ENCODE peak calls at places on chromosomes 13 and 19, in seven cellular contexts. H is HL-60, E is ovary, T is A549, N is endothelial cell, J is Panc1, I is esophagus muscularis mucosa. F is an unnamed sample.

GRCh38 chr13:50969691-50970090 is 60.1 kb downstream of the RNASEH2B start:
- DNase-seq in H (no peak), E (no peak), T (peak), N (no peak), J (no peak), I (no peak), F (no peak)

GRCh38 chr13:95296326-95296939 is 4.8 kb downstream of the ABCC4 start:
- DNase-seq in H (peak), E (no peak), T (peak), N (peak), J (no peak), I (no peak), F (no peak)

GRCh38 chr13:52002361-52002760 is 8.9 kb downstream of the ATP7B start:
- DNase-seq in H (no peak), E (no peak), T (no peak), N (no peak), J (no peak), I (no peak), F (no peak)

GRCh38 chr19:12757544-12758274 is 6.1 kb downstream of the BEST2 start:
- DNase-seq in H (peak), E (peak), T (peak), N (peak), J (no peak), I (no peak), F (peak)

GRCh38 chr19:47152632-47153031 is 22.0 kb downstream of the SAE1 start:
- DNase-seq in H (no peak), E (no peak), T (no peak), N (no peak), J (no peak), I (no peak), F (no peak)

GRCh38 chr13:39612023-39612637 is 9.1 kb upstream of the LHFPL6 start:
- DNase-seq in H (peak), E (peak), T (peak), N (peak), J (no peak), I (no peak), F (peak)

GRCh38 chr19:12867120-12868099 is 13.8 kb downstream of the DNASE2 start:
- DNase-seq in H (no peak), E (peak), T (peak), N (peak), J (no peak), I (no peak), F (peak)

GRCh38 chr13:60213236-60213746 is 49.6 kb upstream of the DIAPH3 start:
- DNase-seq in H (no peak), E (no peak), T (no peak), N (no peak), J (no peak), I (no peak), F (no peak)

GRCh38 chr13:51822106-51822840 is 18.3 kb upstream of the DHRS12 start:
- DNase-seq in H (no peak), E (no peak), T (no peak), N (no peak), J (no peak), I (no peak), F (no peak)

GRCh38 chr13:105428816-105429215 is 1106.6 kb downstream of the EFNB2 start:
- DNase-seq in H (no peak), E (no peak), T (no peak), N (no peak), J (no peak), I (no peak), F (no peak)

GRCh38 chr13:49404621-49405020 is 39.2 kb downstream of the CAB39L start:
- DNase-seq in H (no peak), E (no peak), T (no peak), N (no peak), J (no peak), I (no peak), F (no peak)

GRCh38 chr19:8240274-8241229 is 31.4 kb downstream of the CERS4 start:
- DNase-seq in H (peak), E (peak), T (peak), N (peak), J (no peak), I (peak), F (peak)

GRCh38 chr13:22176968-22177545 is 506.2 kb downstream of the FGF9 start:
- DNase-seq in H (no peak), E (no peak), T (no peak), N (no peak), J (no peak), I (no peak), F (no peak)

GRCh38 chr19:44653977-44654784 is 10.5 kb downstream of the PVR start:
- DNase-seq in H (peak), E (peak), T (peak), N (peak), J (no peak), I (no peak), F (peak)

GRCh38 chr19:31152906-31153305 is 196.3 kb downstream of the TSHZ3 start:
- DNase-seq in H (no peak), E (no peak), T (no peak), N (no peak), J (no peak), I (no peak), F (no peak)

GRCh38 chr19:411723-412355 is 2.9 kb upstream of the C2CD4C start:
- DNase-seq in H (no peak), E (no peak), T (no peak), N (no peak), J (no peak), I (no peak), F (no peak)

GRCh38 chr19:31761281-31761913 is 412.2 kb upstream of the TSHZ3 start:
- DNase-seq in H (no peak), E (no peak), T (no peak), N (no peak), J (no peak), I (no peak), F (no peak)

GRCh38 chr13:99214232-99214631 is 13.6 kb downstream of the UBAC2 start:
- DNase-seq in H (no peak), E (no peak), T (no peak), N (no peak), J (no peak), I (peak), F (peak)

GRCh38 chr19:53606031-53606430 is 25.8 kb upstream of the DPRX start:
- DNase-seq in H (no peak), E (no peak), T (no peak), N (no peak), J (no peak), I (no peak), F (peak)

GRCh38 chr19:5281588-5281987 is 59.0 kb downstream of the PTPRS start:
- DNase-seq in H (no peak), E (peak), T (no peak), N (no peak), J (no peak), I (peak), F (no peak)

GRCh38 chr13:101218484-101218883 is 197.8 kb downstream of the NALCN start:
- DNase-seq in H (no peak), E (no peak), T (no peak), N (no peak), J (no peak), I (no peak), F (no peak)

GRCh38 chr13:40982772-40983171 is 36.3 kb downstream of the ELF1 start:
- DNase-seq in H (peak), E (no peak), T (no peak), N (peak), J (no peak), I (no peak), F (peak)

GRCh38 chr13:46660408-46660807 is 107.4 kb downstream of the LRCH1 start:
- DNase-seq in H (peak), E (no peak), T (no peak), N (no peak), J (no peak), I (no peak), F (no peak)

GRCh38 chr13:29849731-29850212 is 645 bp downstream of the UBL3 start:
- DNase-seq in H (peak), E (peak), T (peak), N (peak), J (no peak), I (no peak), F (peak)

GRCh38 chr19:55437410-55437809 is 5.7 kb downstream of the SHISA7 start:
- DNase-seq in H (peak), E (peak), T (peak), N (peak), J (no peak), I (no peak), F (no peak)

GRCh38 chr13:51579676-51580075 is 4.6 kb upstream of the WDFY2 start:
- DNase-seq in H (no peak), E (no peak), T (no peak), N (no peak), J (no peak), I (no peak), F (no peak)

GRCh38 chr13:66264976-66265375 is 965.2 kb downstream of the PCDH9 start:
- DNase-seq in H (no peak), E (no peak), T (no peak), N (no peak), J (no peak), I (no peak), F (no peak)

GRCh38 chr19:41427647-41428480 is 690 bp upstream of the B3GNT8 start:
- DNase-seq in H (peak), E (peak), T (no peak), N (peak), J (no peak), I (no peak), F (peak)

GRCh38 chr19:5696196-5697021 is 6.3 kb downstream of the RPL36 start:
- DNase-seq in H (no peak), E (no peak), T (no peak), N (no peak), J (no peak), I (no peak), F (no peak)

DNA sequence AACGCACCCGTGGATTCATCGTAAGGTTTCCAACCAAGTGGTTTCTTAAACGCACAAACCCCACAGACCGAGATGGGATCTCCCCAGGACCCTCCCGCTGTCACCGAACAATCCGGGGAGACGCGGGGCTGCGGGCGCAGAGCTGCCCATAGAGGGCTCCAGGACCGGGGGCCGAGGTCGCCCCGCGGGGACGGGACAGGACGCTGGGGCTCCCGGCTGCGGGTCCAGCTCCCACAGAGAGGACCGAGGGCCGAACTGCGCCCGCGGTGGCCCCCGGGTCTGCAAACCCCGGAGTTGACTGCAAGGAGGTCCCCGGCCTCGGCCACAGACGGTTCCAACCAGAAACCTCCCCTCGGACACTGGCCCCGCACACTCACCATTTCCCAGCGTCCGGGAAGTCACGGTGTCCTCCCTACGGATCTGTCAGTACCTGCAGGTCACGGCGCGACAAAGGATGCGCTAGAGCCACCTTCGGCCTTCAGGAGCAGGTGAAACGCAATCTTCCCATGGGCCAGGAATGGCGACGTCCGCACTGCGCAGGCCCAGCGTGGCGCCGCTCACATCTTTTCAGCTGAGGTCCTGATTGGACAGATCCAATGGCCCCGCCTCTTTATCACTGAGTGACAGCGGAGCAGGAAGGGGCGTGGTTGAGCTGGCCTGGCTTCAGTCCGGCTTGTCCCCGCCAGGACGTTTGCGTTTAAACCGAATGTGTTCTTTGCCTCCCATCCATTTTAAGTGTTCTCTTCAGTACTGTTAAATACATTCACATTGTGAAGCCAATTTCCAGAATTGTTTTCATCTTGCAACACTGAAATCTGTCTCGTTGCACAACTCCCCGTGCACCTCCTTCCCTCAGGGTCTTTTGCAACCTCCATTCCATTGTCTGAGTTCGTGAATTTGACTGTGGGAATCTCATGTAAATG is at the start of gene ZNF14:
- DNase-seq in H (peak), E (peak), T (peak), N (peak), J (peak), I (peak), F (peak)
- TF ChIP-seq CTCF in H (no peak), E (peak), T (no peak), N (no peak), J (no peak), I (peak), F (peak)

GRCh38 chr13:33694546-33694945 is 123.4 kb upstream of the RFC3 start:
- DNase-seq in H (no peak), E (no peak), T (no peak), N (no peak), J (no peak), I (no peak), F (no peak)

GRCh38 chr13:33696530-33696929 is 121.4 kb upstream of the RFC3 start:
- DNase-seq in H (no peak), E (no peak), T (no peak), N (no peak), J (no peak), I (no peak), F (no peak)

GRCh38 chr13:33690321-33690720 is 127.6 kb upstream of the RFC3 start:
- DNase-seq in H (no peak), E (no peak), T (no peak), N (no peak), J (no peak), I (no peak), F (no peak)

GRCh38 chr13:33691980-33692379 is 126.0 kb upstream of the RFC3 start:
- DNase-seq in H (no peak), E (no peak), T (no peak), N (no peak), J (no peak), I (no peak), F (no peak)

DNA sequence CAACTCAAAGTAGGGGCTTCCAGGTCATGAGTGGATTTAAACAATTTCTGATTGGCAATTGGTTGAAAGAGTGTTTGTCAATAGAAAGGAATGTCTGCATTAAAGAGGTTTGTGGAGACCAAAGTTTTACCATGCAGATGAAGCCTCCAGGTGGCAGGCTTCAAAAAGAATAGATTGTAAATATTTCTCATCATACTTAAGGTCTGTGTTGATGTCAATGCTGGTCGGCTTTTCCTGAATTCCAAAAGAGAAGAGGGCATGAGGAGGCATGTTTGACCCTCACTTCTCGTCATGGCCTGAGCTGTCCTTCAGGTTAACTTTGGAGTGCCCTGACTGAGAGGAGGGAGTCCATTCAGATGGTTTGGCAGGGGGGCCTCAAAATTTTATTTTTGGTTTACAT is 125.4 kb upstream of the RFC3 start:
- DNase-seq in H (no peak), E (no peak), T (no peak), N (no peak), J (no peak), I (no peak), F (no peak)
- TF ChIP-seq CTCF in H (no peak), E (no peak), T (no peak), N (no peak), J (no peak), I (no peak), F (no peak)

DNA sequence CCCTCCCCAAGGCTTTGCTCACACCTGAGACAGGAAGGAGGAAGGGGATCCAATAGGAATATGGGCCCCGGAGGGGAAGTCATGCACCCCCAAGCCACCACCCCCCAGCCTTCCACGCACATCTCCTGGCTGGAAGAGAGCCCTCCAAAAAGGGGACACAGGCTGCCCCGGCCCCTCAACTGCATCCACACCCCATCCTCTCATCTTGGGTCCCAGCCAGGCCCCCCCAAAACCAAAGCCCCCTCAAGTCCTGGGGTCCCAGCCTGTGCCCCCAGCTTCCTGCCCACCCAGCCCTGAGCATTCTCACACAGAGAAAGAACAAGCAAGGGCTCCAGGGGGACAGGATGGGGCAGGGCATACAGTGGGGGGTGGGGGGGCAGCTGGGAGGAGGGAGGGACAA is 12.1 kb downstream of the SMIM24 start:
- DNase-seq in H (no peak), E (no peak), T (no peak), N (no peak), J (no peak), I (no peak), F (no peak)
- TF ChIP-seq CTCF in H (no peak), E (no peak), T (no peak), N (no peak), J (no peak), I (no peak), F (no peak)

DNA sequence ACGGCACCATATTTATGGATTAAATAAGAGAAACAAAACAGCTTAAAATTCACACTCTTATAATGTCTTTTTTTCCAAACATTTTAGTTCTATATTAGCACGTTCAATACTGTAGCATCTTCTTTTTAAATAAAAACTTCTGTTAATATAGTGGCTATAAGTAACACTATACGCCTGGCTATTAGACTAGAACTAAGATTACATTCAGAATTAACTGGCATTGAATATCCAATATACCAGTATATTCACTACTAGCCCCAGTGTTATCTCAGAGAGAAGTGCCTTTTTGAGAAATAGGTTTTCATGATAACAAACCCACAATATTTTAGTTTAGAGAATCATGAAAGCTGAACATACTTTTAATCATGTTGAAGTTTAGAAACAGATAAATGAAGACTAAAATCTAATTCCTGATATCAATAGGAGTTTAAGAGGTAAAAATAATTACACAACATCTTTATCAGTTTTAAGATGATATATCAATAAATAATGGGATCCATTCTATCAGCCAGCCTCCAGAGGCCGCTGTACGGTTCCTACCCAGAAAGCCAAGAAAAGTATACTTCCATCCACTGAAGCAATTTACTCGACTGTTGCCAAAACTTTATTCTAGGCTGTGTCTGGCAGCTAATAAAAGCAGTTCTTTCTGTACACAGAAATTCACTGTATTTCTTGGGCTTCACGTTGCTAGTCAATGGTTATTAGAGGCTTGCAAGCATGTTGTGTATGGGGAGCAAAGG is 1113.4 kb upstream of the MIR17HG start:
- DNase-seq in H (no peak), E (no peak), T (no peak), N (no peak), J (no peak), I (no peak), F (no peak)
- TF ChIP-seq CTCF in H (no peak), E (no peak), T (no peak), N (no peak), J (no peak), I (no peak), F (peak)

GRCh38 chr19:52492991-52493470 is 34.4 kb upstream of the ZNF808 start:
- DNase-seq in H (no peak), E (no peak), T (no peak), N (peak), J (no peak), I (no peak), F (peak)
- TF ChIP-seq CTCF in H (no peak), E (no peak), T (no peak), N (no peak), J (no peak), I (peak), F (no peak)

GRCh38 chr19:2542341-2543069 is 66.6 kb downstream of the GADD45B start:
- DNase-seq in H (peak), E (no peak), T (peak), N (no peak), J (no peak), I (no peak), F (no peak)

GRCh38 chr19:2538096-2538757 is 62.3 kb downstream of the GADD45B start:
- DNase-seq in H (no peak), E (no peak), T (no peak), N (no peak), J (no peak), I (no peak), F (no peak)

GRCh38 chr19:2543463-2544442 is 67.8 kb downstream of the GADD45B start:
- DNase-seq in H (peak), E (peak), T (peak), N (peak), J (no peak), I (peak), F (peak)

GRCh38 chr19:2540251-2540645 is 64.3 kb downstream of the GADD45B start:
- DNase-seq in H (no peak), E (no peak), T (no peak), N (no peak), J (no peak), I (no peak), F (no peak)

DNA sequence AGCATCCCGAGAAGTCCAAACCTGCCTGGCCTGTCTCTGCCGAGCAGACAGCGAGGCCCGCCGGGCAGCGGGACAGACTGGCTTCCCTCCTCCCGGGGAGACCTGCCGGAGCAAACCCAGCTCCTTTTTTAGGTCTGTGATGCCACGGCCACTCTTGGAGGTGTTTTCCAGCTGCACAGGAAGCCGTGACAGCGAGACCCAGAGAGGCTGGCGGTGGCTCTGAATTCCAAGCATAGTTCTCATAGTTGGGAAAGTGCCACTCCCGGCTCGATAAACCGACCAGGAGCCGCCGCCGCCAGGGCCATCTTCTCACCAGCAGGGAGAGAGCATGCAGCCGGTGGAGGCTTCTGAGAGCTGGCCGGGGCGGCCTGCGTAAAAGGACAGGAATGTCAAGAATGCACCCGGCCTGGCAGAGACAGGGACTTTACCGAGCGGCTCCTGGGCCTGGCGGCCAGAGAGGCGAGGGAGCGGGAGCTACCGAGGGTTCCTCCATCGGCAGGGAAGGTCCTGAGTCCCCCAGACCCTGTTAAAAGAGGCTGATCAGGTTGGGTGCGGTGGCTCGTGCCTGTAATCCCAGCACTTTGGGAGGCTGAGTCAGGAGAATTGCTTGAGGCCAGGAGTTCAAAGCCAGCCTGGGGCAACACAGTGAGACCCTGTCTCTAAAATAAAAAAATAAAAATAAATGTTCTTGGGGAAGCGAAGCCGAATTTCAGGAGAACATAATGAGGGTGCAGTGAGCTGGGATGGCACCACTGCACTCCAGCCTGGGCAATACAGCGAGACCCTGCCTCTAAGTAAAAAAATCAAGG is 64.9 kb downstream of the GADD45B start:
- DNase-seq in H (no peak), E (peak), T (peak), N (peak), J (no peak), I (peak), F (no peak)
- TF ChIP-seq CTCF in H (no peak), E (no peak), T (no peak), N (no peak), J (no peak), I (peak), F (no peak)

F was measured in GM13976.